ENCODE peak calls at places on chromosome 12, in four cellular contexts. One of them, this sample, is unnamed. For H3K27me3, the result is how much of the 10 kb centered on the place peaks cover.

GRCh38 chr12:62933871-62934798 is 815 bp downstream of the PPM1H start:
- DNase-seq in esophagus muscularis mucosa: no peak
- DNase-seq in GM23338: peak
- DNase-seq in sigmoid colon: no peak
- DNase-seq in this sample: peak

GRCh38 chr12:50088577-50089335 is 3.6 kb downstream of the SMARCD1 start:
- DNase-seq in esophagus muscularis mucosa: no peak
- DNase-seq in GM23338: peak
- DNase-seq in sigmoid colon: no peak
- DNase-seq in this sample: peak

GRCh38 chr12:31590730-31591307 is at the start of gene DENND5B:
- DNase-seq in esophagus muscularis mucosa: no peak
- DNase-seq in GM23338: peak
- DNase-seq in sigmoid colon: peak
- DNase-seq in this sample: peak

GRCh38 chr12:71415336-71416231 is 24.0 kb upstream of the LGR5 start:
- DNase-seq in esophagus muscularis mucosa: no peak
- DNase-seq in GM23338: peak
- DNase-seq in sigmoid colon: no peak
- DNase-seq in this sample: peak

GRCh38 chr12:27424631-27425230 is 21.8 kb upstream of the SMCO2 start:
- DNase-seq in esophagus muscularis mucosa: no peak
- DNase-seq in GM23338: peak
- DNase-seq in sigmoid colon: no peak
- DNase-seq in this sample: peak

GRCh38 chr12:12776261-12776660 is 9.2 kb upstream of the APOLD1 start:
- DNase-seq in esophagus muscularis mucosa: no peak
- DNase-seq in GM23338: no peak
- DNase-seq in sigmoid colon: no peak
- DNase-seq in this sample: peak

GRCh38 chr12:85283560-85283959 is 3.5 kb downstream of the ALX1 start:
- DNase-seq in esophagus muscularis mucosa: no peak
- DNase-seq in GM23338: peak
- DNase-seq in sigmoid colon: no peak
- DNase-seq in this sample: no peak

GRCh38 chr12:115983226-115983798 is 294.2 kb downstream of the MED13L start:
- DNase-seq in esophagus muscularis mucosa: no peak
- DNase-seq in GM23338: peak
- DNase-seq in sigmoid colon: no peak
- DNase-seq in this sample: no peak

GRCh38 chr12:89153341-89153740 is 199.0 kb downstream of the DUSP6 start:
- DNase-seq in esophagus muscularis mucosa: no peak
- DNase-seq in GM23338: no peak
- DNase-seq in sigmoid colon: no peak
- DNase-seq in this sample: no peak

GRCh38 chr12:106284294-106285105 is 18.0 kb upstream of the TCP11L2 start:
- DNase-seq in esophagus muscularis mucosa: peak
- DNase-seq in GM23338: no peak
- DNase-seq in sigmoid colon: no peak
- DNase-seq in this sample: peak

GRCh38 chr12:6631549-6631961 is 4.2 kb downstream of the LPAR5 start:
- DNase-seq in esophagus muscularis mucosa: no peak
- DNase-seq in GM23338: no peak
- DNase-seq in sigmoid colon: no peak
- DNase-seq in this sample: no peak
- TF ChIP-seq POLR2AphosphoS5 in esophagus muscularis mucosa: no peak
- TF ChIP-seq POLR2AphosphoS5 in GM23338: no peak
- TF ChIP-seq POLR2AphosphoS5 in sigmoid colon: no peak
- TF ChIP-seq POLR2AphosphoS5 in this sample: no peak

DNA sequence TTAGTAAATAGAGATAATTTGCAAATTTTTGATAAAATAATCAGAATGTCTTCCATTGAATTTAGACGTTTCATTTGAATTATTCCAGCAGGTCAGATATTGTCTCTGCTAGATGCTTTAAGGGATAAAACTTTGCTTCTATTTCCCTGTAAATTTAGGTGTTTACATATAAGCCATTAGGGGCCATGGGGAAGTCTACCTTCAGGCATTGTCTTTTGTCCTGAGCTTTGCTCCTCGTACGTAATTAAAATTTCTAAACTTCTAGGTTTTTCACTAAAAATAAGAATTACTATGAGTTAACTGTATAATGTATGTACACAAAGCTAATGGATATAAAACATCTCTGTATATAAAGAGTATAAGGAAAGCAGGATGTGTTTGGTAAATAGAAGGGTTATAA is 24.1 kb upstream of the CD69 start:
- DNase-seq in esophagus muscularis mucosa: no peak
- DNase-seq in GM23338: no peak
- DNase-seq in sigmoid colon: no peak
- DNase-seq in this sample: no peak
- H3K27me3 ChIP-seq in esophagus muscularis mucosa: under half
- H3K27me3 ChIP-seq in GM23338: under half
- H3K27me3 ChIP-seq in sigmoid colon: under half
- H3K27me3 ChIP-seq in this sample: under half

DNA sequence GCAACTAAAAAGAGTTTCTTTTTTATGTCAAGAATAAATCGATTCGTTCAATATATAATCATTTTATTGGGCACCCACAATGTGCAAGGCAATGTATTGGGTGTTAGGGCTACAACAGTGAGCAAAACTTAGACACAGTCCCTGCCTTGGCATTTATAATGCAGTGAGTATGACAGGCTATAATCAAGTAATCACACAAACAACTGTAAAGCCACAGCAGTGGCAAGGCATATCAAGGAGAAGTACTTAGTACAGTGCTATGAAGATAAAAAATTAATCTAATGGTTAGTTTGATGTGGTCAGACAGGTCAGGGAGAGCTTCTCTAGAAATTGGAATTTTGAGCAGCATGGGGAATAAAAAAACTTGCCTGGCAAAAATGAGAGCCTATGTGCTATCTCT is 39.5 kb upstream of the OTOGL start:
- DNase-seq in esophagus muscularis mucosa: no peak
- DNase-seq in GM23338: no peak
- DNase-seq in sigmoid colon: no peak
- DNase-seq in this sample: no peak
- TF ChIP-seq POLR2AphosphoS5 in esophagus muscularis mucosa: no peak
- TF ChIP-seq POLR2AphosphoS5 in GM23338: no peak
- TF ChIP-seq POLR2AphosphoS5 in sigmoid colon: no peak
- TF ChIP-seq POLR2AphosphoS5 in this sample: no peak

GRCh38 chr12:57242691-57243454 is 8.1 kb downstream of the STAC3 start:
- DNase-seq in esophagus muscularis mucosa: no peak
- DNase-seq in GM23338: peak
- DNase-seq in sigmoid colon: peak
- DNase-seq in this sample: no peak
- H3K27me3 ChIP-seq in esophagus muscularis mucosa: under half
- H3K27me3 ChIP-seq in GM23338: half or more
- H3K27me3 ChIP-seq in sigmoid colon: half or more
- H3K27me3 ChIP-seq in this sample: under half

GRCh38 chr12:117485984-117486839 is 124.8 kb upstream of the NOS1 start:
- DNase-seq in esophagus muscularis mucosa: no peak
- DNase-seq in GM23338: no peak
- DNase-seq in sigmoid colon: no peak
- DNase-seq in this sample: no peak

GRCh38 chr12:117489671-117490070 is 128.2 kb upstream of the NOS1 start:
- DNase-seq in esophagus muscularis mucosa: no peak
- DNase-seq in GM23338: no peak
- DNase-seq in sigmoid colon: no peak
- DNase-seq in this sample: no peak

GRCh38 chr12:117484901-117485300 is 123.5 kb upstream of the NOS1 start:
- DNase-seq in esophagus muscularis mucosa: no peak
- DNase-seq in GM23338: no peak
- DNase-seq in sigmoid colon: no peak
- DNase-seq in this sample: no peak

GRCh38 chr12:117490130-117490529 is 128.7 kb upstream of the NOS1 start:
- DNase-seq in esophagus muscularis mucosa: no peak
- DNase-seq in GM23338: no peak
- DNase-seq in sigmoid colon: no peak
- DNase-seq in this sample: no peak

GRCh38 chr12:117486840-117487659 is 125.6 kb upstream of the NOS1 start:
- DNase-seq in esophagus muscularis mucosa: no peak
- DNase-seq in GM23338: no peak
- DNase-seq in sigmoid colon: no peak
- DNase-seq in this sample: no peak
- TF ChIP-seq POLR2AphosphoS5 in esophagus muscularis mucosa: no peak
- TF ChIP-seq POLR2AphosphoS5 in GM23338: no peak
- TF ChIP-seq POLR2AphosphoS5 in sigmoid colon: no peak
- TF ChIP-seq POLR2AphosphoS5 in this sample: no peak

GRCh38 chr12:132550014-132550802 is 60.2 kb downstream of the LRCOL1 start:
- DNase-seq in esophagus muscularis mucosa: no peak
- DNase-seq in GM23338: peak
- DNase-seq in sigmoid colon: no peak
- DNase-seq in this sample: no peak
- H3K27me3 ChIP-seq in esophagus muscularis mucosa: under half
- H3K27me3 ChIP-seq in GM23338: half or more
- H3K27me3 ChIP-seq in sigmoid colon: under half
- H3K27me3 ChIP-seq in this sample: under half

GRCh38 chr12:121453022-121453360 is 53.1 kb downstream of the RNF34 start:
- DNase-seq in esophagus muscularis mucosa: no peak
- DNase-seq in GM23338: no peak
- DNase-seq in sigmoid colon: no peak
- DNase-seq in this sample: no peak

GRCh38 chr12:121451931-121452330 is 52.0 kb downstream of the RNF34 start:
- DNase-seq in esophagus muscularis mucosa: no peak
- DNase-seq in GM23338: no peak
- DNase-seq in sigmoid colon: no peak
- DNase-seq in this sample: no peak

GRCh38 chr12:121453629-121454028 is 53.7 kb downstream of the RNF34 start:
- DNase-seq in esophagus muscularis mucosa: no peak
- DNase-seq in GM23338: peak
- DNase-seq in sigmoid colon: no peak
- DNase-seq in this sample: no peak

GRCh38 chr12:121454921-121455320 is 55.0 kb downstream of the RNF34 start:
- DNase-seq in esophagus muscularis mucosa: no peak
- DNase-seq in GM23338: no peak
- DNase-seq in sigmoid colon: no peak
- DNase-seq in this sample: no peak

GRCh38 chr12:121452356-121453021 is 52.6 kb downstream of the RNF34 start:
- DNase-seq in esophagus muscularis mucosa: no peak
- DNase-seq in GM23338: no peak
- DNase-seq in sigmoid colon: no peak
- DNase-seq in this sample: peak
- TF ChIP-seq POLR2AphosphoS5 in esophagus muscularis mucosa: no peak
- TF ChIP-seq POLR2AphosphoS5 in GM23338: no peak
- TF ChIP-seq POLR2AphosphoS5 in sigmoid colon: no peak
- TF ChIP-seq POLR2AphosphoS5 in this sample: no peak